ENCODE peak calls at places on chromosomes 1 and 21, in seven cellular contexts. One of them, this sample, is unnamed.

GRCh38 chr1:219171192-219171935 is 2.3 kb upstream of the LYPLAL1 start:
- DNase-seq in IMR-90: peak; percentile 24
- DNase-seq in mesendoderm: no peak
- DNase-seq in H9: no peak
- DNase-seq in mesenchymal stem cell: no peak
- DNase-seq in H1: no peak
- DNase-seq in trophoblast cell: no peak
- DNase-seq in this sample: no peak

GRCh38 chr1:175168782-175169181 is 23.8 kb downstream of the KIAA0040 start:
- DNase-seq in IMR-90: no peak
- DNase-seq in mesendoderm: no peak
- DNase-seq in H9: no peak
- DNase-seq in mesenchymal stem cell: no peak
- DNase-seq in H1: no peak
- DNase-seq in trophoblast cell: no peak
- DNase-seq in this sample: no peak

GRCh38 chr1:206583461-206584264 is 28.6 kb downstream of the EIF2D start:
- DNase-seq in IMR-90: peak; percentile 65
- DNase-seq in mesendoderm: peak; percentile 74
- DNase-seq in H9: peak; percentile 75
- DNase-seq in mesenchymal stem cell: peak; percentile 66
- DNase-seq in H1: peak; percentile 91
- DNase-seq in trophoblast cell: no peak
- DNase-seq in this sample: peak; percentile 73

GRCh38 chr1:15139654-15140350 is 13.7 kb upstream of the TMEM51 start:
- DNase-seq in IMR-90: peak; percentile 6
- DNase-seq in mesendoderm: peak; percentile 98
- DNase-seq in H9: peak; percentile 62
- DNase-seq in mesenchymal stem cell: peak; percentile 34
- DNase-seq in H1: peak; percentile 54
- DNase-seq in trophoblast cell: peak; percentile 99
- DNase-seq in this sample: no peak

GRCh38 chr1:27428316-27429028 is 36.0 kb downstream of the GPR3 start:
- DNase-seq in IMR-90: no peak
- DNase-seq in mesendoderm: peak; percentile 79
- DNase-seq in H9: no peak
- DNase-seq in mesenchymal stem cell: peak; percentile 22
- DNase-seq in H1: no peak
- DNase-seq in trophoblast cell: peak; percentile 43
- DNase-seq in this sample: no peak

GRCh38 chr1:215282557-215282956 is 200.0 kb downstream of the KCNK2 start:
- DNase-seq in IMR-90: peak; percentile 35
- DNase-seq in mesendoderm: peak; percentile 23
- DNase-seq in H9: no peak
- DNase-seq in mesenchymal stem cell: peak; percentile 34
- DNase-seq in H1: no peak
- DNase-seq in trophoblast cell: no peak
- DNase-seq in this sample: no peak

GRCh38 chr1:55359611-55360010 is 144.4 kb upstream of the USP24 start:
- DNase-seq in IMR-90: no peak
- DNase-seq in mesendoderm: peak; percentile 14
- DNase-seq in H9: no peak
- DNase-seq in mesenchymal stem cell: no peak
- DNase-seq in H1: no peak
- DNase-seq in trophoblast cell: no peak
- DNase-seq in this sample: no peak

GRCh38 chr21:36847189-36847588 is 119.3 kb downstream of the HLCS start:
- DNase-seq in IMR-90: peak; percentile 85
- DNase-seq in mesendoderm: peak; percentile 59
- DNase-seq in H9: no peak
- DNase-seq in mesenchymal stem cell: peak; percentile 84
- DNase-seq in H1: no peak
- DNase-seq in trophoblast cell: peak; percentile 38
- DNase-seq in this sample: no peak

GRCh38 chr1:3459051-3459908 is 4.8 kb downstream of the ARHGEF16 start:
- DNase-seq in IMR-90: no peak
- DNase-seq in mesendoderm: no peak
- DNase-seq in H9: no peak
- DNase-seq in mesenchymal stem cell: no peak
- DNase-seq in H1: no peak
- DNase-seq in trophoblast cell: peak; percentile 27
- DNase-seq in this sample: no peak

GRCh38 chr1:203207751-203208150 is 21.2 kb upstream of the CHI3L1 start:
- DNase-seq in IMR-90: no peak
- DNase-seq in mesendoderm: no peak
- DNase-seq in H9: no peak
- DNase-seq in mesenchymal stem cell: no peak
- DNase-seq in H1: no peak
- DNase-seq in trophoblast cell: no peak
- DNase-seq in this sample: no peak

GRCh38 chr1:147748687-147749350 is 11.6 kb downstream of the GJA5 start:
- DNase-seq in IMR-90: no peak
- DNase-seq in mesendoderm: no peak
- DNase-seq in H9: no peak
- DNase-seq in mesenchymal stem cell: no peak
- DNase-seq in H1: peak; percentile 23
- DNase-seq in trophoblast cell: no peak
- DNase-seq in this sample: no peak

GRCh38 chr1:1614204-1614953 is 921 bp upstream of the MIB2 start:
- DNase-seq in IMR-90: peak; percentile 88
- DNase-seq in mesendoderm: no peak
- DNase-seq in H9: peak; percentile 25
- DNase-seq in mesenchymal stem cell: peak; percentile 87
- DNase-seq in H1: no peak
- DNase-seq in trophoblast cell: peak; percentile 94
- DNase-seq in this sample: no peak

GRCh38 chr1:39900662-39901485 is 843 bp downstream of the MYCL start:
- DNase-seq in IMR-90: peak; percentile 19
- DNase-seq in mesendoderm: peak; percentile 82
- DNase-seq in H9: peak; percentile 46
- DNase-seq in mesenchymal stem cell: peak; percentile 54
- DNase-seq in H1: peak; percentile 67
- DNase-seq in trophoblast cell: no peak
- DNase-seq in this sample: no peak

GRCh38 chr1:198151688-198152087 is 5.1 kb upstream of the NEK7 start:
- DNase-seq in IMR-90: peak; percentile 61
- DNase-seq in mesendoderm: no peak
- DNase-seq in H9: no peak
- DNase-seq in mesenchymal stem cell: no peak
- DNase-seq in H1: no peak
- DNase-seq in trophoblast cell: no peak
- DNase-seq in this sample: no peak

GRCh38 chr1:56317722-56318121 is 261.6 kb downstream of the PLPP3 start:
- DNase-seq in IMR-90: no peak
- DNase-seq in mesendoderm: no peak
- DNase-seq in H9: no peak
- DNase-seq in mesenchymal stem cell: no peak
- DNase-seq in H1: no peak
- DNase-seq in trophoblast cell: no peak
- DNase-seq in this sample: no peak

GRCh38 chr1:10209590-10209904 is 823 bp upstream of the KIF1B start:
- DNase-seq in IMR-90: no peak
- DNase-seq in mesendoderm: no peak
- DNase-seq in H9: no peak
- DNase-seq in mesenchymal stem cell: no peak
- DNase-seq in H1: no peak
- DNase-seq in trophoblast cell: no peak
- DNase-seq in this sample: no peak

DNA sequence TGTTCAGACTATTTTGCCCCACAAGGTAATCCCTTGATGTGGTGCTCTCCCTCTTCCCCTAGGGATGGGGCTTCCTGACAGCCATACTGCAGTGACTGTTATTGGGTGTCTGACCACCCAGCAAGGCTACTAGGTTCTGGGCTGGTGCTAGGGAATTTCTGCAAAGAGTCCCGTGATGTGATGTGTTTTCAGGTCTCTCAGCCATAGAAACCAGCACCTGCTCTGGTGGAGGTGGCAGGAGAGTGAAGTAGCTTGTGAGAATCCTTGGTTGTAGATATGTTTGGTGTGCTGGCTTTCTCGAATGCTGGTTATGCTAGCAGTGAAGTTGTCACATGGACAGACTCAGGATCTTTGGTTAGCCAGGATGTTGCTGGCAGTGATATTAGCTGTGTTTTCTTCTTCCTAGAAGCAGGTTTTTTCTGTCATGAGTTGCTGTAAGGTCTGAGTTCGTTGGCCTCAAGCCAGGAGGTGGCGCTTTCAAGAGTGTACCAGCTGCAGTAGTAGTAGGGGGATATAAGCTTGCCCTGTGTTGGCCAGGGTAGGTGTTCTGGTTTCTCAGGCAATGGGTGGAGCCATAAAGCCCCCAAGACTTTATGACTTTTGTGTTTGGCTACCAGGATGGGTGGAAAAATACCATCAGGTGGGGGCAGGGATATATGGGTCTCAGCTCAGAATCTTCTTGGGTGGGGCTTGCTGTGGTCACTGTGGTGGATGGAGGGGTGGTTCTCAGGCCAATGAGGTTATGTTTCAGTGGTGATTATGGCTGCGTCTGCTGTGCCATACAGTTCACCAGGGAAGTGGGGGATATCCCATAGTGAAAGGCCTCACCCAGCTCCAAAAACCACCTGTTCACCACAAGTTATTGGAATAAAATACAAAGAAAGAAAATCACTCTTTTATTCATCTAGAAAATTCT is 1112.3 kb downstream of the KCNT2 start:
- DNase-seq in IMR-90: no peak
- DNase-seq in mesendoderm: peak; percentile 54
- DNase-seq in H9: peak; percentile 62
- DNase-seq in mesenchymal stem cell: no peak
- DNase-seq in H1: no peak
- DNase-seq in trophoblast cell: no peak
- DNase-seq in this sample: no peak
- H3K4me2 ChIP-seq in IMR-90: no peak overlapping the region
- H3K4me2 ChIP-seq in mesendoderm: no peak overlapping the region
- H3K4me2 ChIP-seq in H9: no peak overlapping the region
- H3K4me2 ChIP-seq in mesenchymal stem cell: no peak overlapping the region
- H3K4me2 ChIP-seq in H1: no peak overlapping the region
- H3K4me2 ChIP-seq in trophoblast cell: no peak overlapping the region
- H3K4me2 ChIP-seq in this sample: no peak overlapping the region

GRCh38 chr1:178127482-178127881 is 33.6 kb downstream of the RASAL2 start:
- DNase-seq in IMR-90: no peak
- DNase-seq in mesendoderm: no peak
- DNase-seq in H9: no peak
- DNase-seq in mesenchymal stem cell: no peak
- DNase-seq in H1: no peak
- DNase-seq in trophoblast cell: no peak
- DNase-seq in this sample: no peak

GRCh38 chr1:178134061-178134460 is 40.2 kb downstream of the RASAL2 start:
- DNase-seq in IMR-90: peak; percentile 82
- DNase-seq in mesendoderm: peak; percentile 31
- DNase-seq in H9: no peak
- DNase-seq in mesenchymal stem cell: peak; percentile 75
- DNase-seq in H1: no peak
- DNase-seq in trophoblast cell: no peak
- DNase-seq in this sample: no peak

GRCh38 chr1:178137238-178137637 is 43.3 kb downstream of the RASAL2 start:
- DNase-seq in IMR-90: no peak
- DNase-seq in mesendoderm: no peak
- DNase-seq in H9: no peak
- DNase-seq in mesenchymal stem cell: no peak
- DNase-seq in H1: no peak
- DNase-seq in trophoblast cell: no peak
- DNase-seq in this sample: no peak

DNA sequence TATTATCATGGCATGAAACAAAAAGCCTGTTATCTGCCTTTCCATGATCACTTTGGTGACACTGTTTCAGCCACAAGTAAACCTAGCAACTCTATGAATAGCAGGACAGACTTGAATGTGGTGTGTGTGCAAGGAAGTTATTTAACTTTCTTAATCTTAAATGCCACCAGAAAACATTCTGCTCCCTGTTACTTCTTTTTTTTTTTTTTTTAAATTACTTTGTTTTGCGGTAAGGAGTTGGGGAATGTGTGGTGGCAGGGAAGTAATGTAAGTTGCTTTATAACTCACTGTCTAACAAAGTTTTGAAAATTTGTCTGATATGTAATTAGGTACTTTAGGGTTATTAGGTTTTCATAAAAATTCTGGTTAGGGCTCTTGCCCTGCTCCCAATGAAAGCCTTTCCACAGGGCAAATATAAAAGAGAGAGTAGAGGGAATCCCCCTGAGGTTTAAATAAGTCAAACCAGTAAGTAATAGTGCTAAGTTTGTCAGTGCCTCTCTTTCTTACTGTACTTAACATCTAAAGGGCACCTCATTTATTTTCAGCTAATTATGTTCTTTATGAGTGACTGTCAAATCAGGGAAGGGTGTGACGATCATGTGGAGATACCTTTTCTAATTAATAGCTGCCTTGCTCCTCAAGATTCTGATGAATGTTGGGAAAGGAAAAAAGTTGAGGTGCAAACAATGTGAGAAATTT is 39.5 kb downstream of the RASAL2 start:
- DNase-seq in IMR-90: no peak
- DNase-seq in mesendoderm: no peak
- DNase-seq in H9: no peak
- DNase-seq in mesenchymal stem cell: no peak
- DNase-seq in H1: no peak
- DNase-seq in trophoblast cell: no peak
- DNase-seq in this sample: no peak
- H2BK5ac ChIP-seq in IMR-90: peak overlapping the region; percentile 32
- H2BK5ac ChIP-seq in mesendoderm: no peak overlapping the region
- H2BK5ac ChIP-seq in H9: no peak overlapping the region
- H2BK5ac ChIP-seq in mesenchymal stem cell: no peak overlapping the region
- H2BK5ac ChIP-seq in H1: no peak overlapping the region
- H2BK5ac ChIP-seq in trophoblast cell: no peak overlapping the region
- H2BK5ac ChIP-seq in this sample: no peak overlapping the region

DNA sequence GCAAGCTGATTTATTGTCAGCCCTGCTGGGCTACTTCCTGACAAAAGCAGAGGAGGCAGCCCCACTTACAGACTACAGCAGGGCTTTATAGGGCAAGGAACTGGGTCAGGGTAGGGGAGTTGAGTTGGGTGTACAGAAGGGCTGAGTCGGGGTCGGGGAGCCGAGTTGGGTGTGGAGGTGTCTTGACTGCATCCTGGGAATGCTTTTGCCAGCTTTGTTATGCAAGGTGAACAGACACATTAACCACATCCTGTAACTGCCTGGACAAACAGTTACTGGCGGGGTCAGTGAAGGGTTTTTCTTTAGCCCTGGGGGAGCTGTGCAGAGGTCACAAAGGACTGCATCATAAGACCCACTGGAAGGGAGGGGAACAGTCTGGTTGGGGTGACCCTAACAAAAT is 39.1 kb upstream of the GBP5 start:
- DNase-seq in IMR-90: no peak
- DNase-seq in mesendoderm: no peak
- DNase-seq in H9: no peak
- DNase-seq in mesenchymal stem cell: peak; percentile 15
- DNase-seq in H1: no peak
- DNase-seq in trophoblast cell: no peak
- DNase-seq in this sample: no peak
- H3K27ac ChIP-seq in IMR-90: no peak overlapping the region
- H3K27ac ChIP-seq in mesendoderm: no peak overlapping the region
- H3K27ac ChIP-seq in H9: no peak overlapping the region
- H3K27ac ChIP-seq in mesenchymal stem cell: peak overlapping the region; percentile 26
- H3K27ac ChIP-seq in H1: no peak overlapping the region
- H3K27ac ChIP-seq in trophoblast cell: peak overlapping the region; percentile 39
- H3K27ac ChIP-seq in this sample: no peak overlapping the region

DNA sequence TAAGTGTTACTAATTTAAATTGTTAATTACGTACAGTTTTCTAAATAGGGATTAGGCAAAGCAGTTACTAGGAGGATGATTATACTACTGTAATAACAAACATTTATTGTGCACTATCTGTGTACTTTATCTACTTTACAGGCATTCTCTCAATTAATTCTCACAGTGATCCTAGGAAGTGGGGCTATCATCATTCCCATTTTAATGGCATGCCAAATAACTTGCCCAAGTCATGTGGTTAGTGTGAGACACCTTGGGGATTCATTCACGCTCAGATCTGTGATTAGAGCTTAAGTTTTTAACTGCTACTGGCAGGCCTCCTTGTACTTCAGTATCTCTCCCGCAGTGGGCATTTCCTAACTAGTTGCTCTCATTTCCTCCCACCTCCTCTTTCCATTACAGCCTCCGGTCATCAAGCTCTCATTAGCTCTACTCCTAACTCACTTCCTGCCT is 11.5 kb downstream of the PHLDA3 start:
- DNase-seq in IMR-90: no peak
- DNase-seq in mesendoderm: no peak
- DNase-seq in H9: no peak
- DNase-seq in mesenchymal stem cell: peak; percentile 54
- DNase-seq in H1: no peak
- DNase-seq in trophoblast cell: no peak
- DNase-seq in this sample: no peak
- H3K4me2 ChIP-seq in IMR-90: peak overlapping the region; percentile 31
- H3K4me2 ChIP-seq in mesendoderm: no peak overlapping the region
- H3K4me2 ChIP-seq in H9: no peak overlapping the region
- H3K4me2 ChIP-seq in mesenchymal stem cell: no peak overlapping the region
- H3K4me2 ChIP-seq in H1: no peak overlapping the region
- H3K4me2 ChIP-seq in trophoblast cell: no peak overlapping the region
- H3K4me2 ChIP-seq in this sample: no peak overlapping the region